ENCODE peak calls at places on chromosomes 6 and 20, in four cellular contexts. One of them, this sample, is unnamed.

GRCh38 chr6:31728767-31729514 is at the start of gene DDAH2:
- DNase-seq in endothelial cell of umbilical vein: no peak
- DNase-seq in HCT116: no peak
- DNase-seq in GM12878: no peak
- DNase-seq in this sample: no peak

GRCh38 chr6:25537349-25538018 is 114.5 kb upstream of the SCGN start:
- DNase-seq in HCT116: no peak
- DNase-seq in endothelial cell of umbilical vein: no peak
- DNase-seq in GM12878: no peak
- DNase-seq in this sample: no peak

GRCh38 chr6:111361648-111362047 is 121.4 kb downstream of the REV3L start:
- DNase-seq in HCT116: peak; percentile 10
- DNase-seq in endothelial cell of umbilical vein: peak; percentile 46
- DNase-seq in GM12878: no peak
- DNase-seq in this sample: no peak

GRCh38 chr6:7144810-7145209 is 37.0 kb downstream of the RREB1 start:
- DNase-seq in endothelial cell of umbilical vein: no peak
- DNase-seq in GM12878: no peak
- DNase-seq in HCT116: no peak
- DNase-seq in this sample: no peak

GRCh38 chr6:21610376-21610775 is 16.8 kb downstream of the SOX4 start:
- DNase-seq in endothelial cell of umbilical vein: no peak
- DNase-seq in HCT116: no peak
- DNase-seq in GM12878: no peak
- DNase-seq in this sample: no peak

GRCh38 chr6:7468382-7469081 is 72.9 kb upstream of the DSP start:
- DNase-seq in endothelial cell of umbilical vein: peak; percentile 21
- DNase-seq in HCT116: peak; percentile 18
- DNase-seq in GM12878: no peak
- DNase-seq in this sample: no peak

GRCh38 chr6:45882671-45883070 is 133.0 kb downstream of the CLIC5 start:
- DNase-seq in HCT116: no peak
- DNase-seq in GM12878: no peak
- DNase-seq in endothelial cell of umbilical vein: no peak
- DNase-seq in this sample: no peak

GRCh38 chr20:43055181-43055884 is 134.4 kb downstream of the PTPRT start:
- DNase-seq in endothelial cell of umbilical vein: no peak
- DNase-seq in GM12878: no peak
- DNase-seq in HCT116: no peak
- DNase-seq in this sample: no peak

GRCh38 chr6:109039795-109040194 is 54.9 kb downstream of the SESN1 start:
- DNase-seq in endothelial cell of umbilical vein: no peak
- DNase-seq in GM12878: no peak
- DNase-seq in HCT116: no peak
- DNase-seq in this sample: no peak

GRCh38 chr6:152089992-152090391 is 282.5 kb downstream of the ESR1 start:
- DNase-seq in GM12878: no peak
- DNase-seq in HCT116: no peak
- DNase-seq in endothelial cell of umbilical vein: no peak
- DNase-seq in this sample: no peak

GRCh38 chr6:20924911-20925543 is 390.8 kb downstream of the CDKAL1 start:
- DNase-seq in GM12878: no peak
- DNase-seq in HCT116: no peak
- DNase-seq in endothelial cell of umbilical vein: no peak
- DNase-seq in this sample: no peak

GRCh38 chr20:24437322-24438090 is 31.9 kb upstream of the SYNDIG1 start:
- DNase-seq in endothelial cell of umbilical vein: no peak
- DNase-seq in HCT116: no peak
- DNase-seq in GM12878: no peak
- DNase-seq in this sample: no peak

GRCh38 chr6:156396791-156397418 is 380.3 kb upstream of the ARID1B start:
- DNase-seq in GM12878: no peak
- DNase-seq in HCT116: no peak
- DNase-seq in endothelial cell of umbilical vein: no peak
- DNase-seq in this sample: no peak

GRCh38 chr20:1286267-1287036 is 20.4 kb downstream of the SNPH start:
- DNase-seq in endothelial cell of umbilical vein: no peak
- DNase-seq in HCT116: no peak
- DNase-seq in GM12878: no peak
- DNase-seq in this sample: no peak

GRCh38 chr20:36408219-36408618 is 102.1 kb downstream of the DLGAP4 start:
- DNase-seq in endothelial cell of umbilical vein: peak; percentile 63
- DNase-seq in GM12878: no peak
- DNase-seq in HCT116: no peak
- DNase-seq in this sample: peak; percentile 42

GRCh38 chr20:2799688-2800589 is 488 bp downstream of the CPXM1 start:
- DNase-seq in GM12878: no peak
- DNase-seq in HCT116: no peak
- DNase-seq in endothelial cell of umbilical vein: peak; percentile 11
- DNase-seq in this sample: no peak

GRCh38 chr6:5121479-5121878 is 36.3 kb downstream of the PPP1R3G start:
- DNase-seq in HCT116: no peak
- DNase-seq in GM12878: no peak
- DNase-seq in endothelial cell of umbilical vein: no peak
- DNase-seq in this sample: no peak

GRCh38 chr6:37501632-37502466 is 2.2 kb upstream of the CCDC167 start:
- DNase-seq in HCT116: no peak
- DNase-seq in GM12878: no peak
- DNase-seq in endothelial cell of umbilical vein: no peak
- DNase-seq in this sample: no peak

GRCh38 chr6:2806664-2807063 is 35.0 kb downstream of the SERPINB1 start:
- DNase-seq in endothelial cell of umbilical vein: peak; percentile 68
- DNase-seq in HCT116: no peak
- DNase-seq in GM12878: no peak
- DNase-seq in this sample: no peak

GRCh38 chr6:166757226-166758135 is 130.4 kb upstream of the RPS6KA2 start:
- DNase-seq in endothelial cell of umbilical vein: no peak
- DNase-seq in HCT116: no peak
- DNase-seq in GM12878: no peak
- DNase-seq in this sample: no peak

GRCh38 chr6:98835149-98836024 is 1.0 kb downstream of the POU3F2 start:
- DNase-seq in endothelial cell of umbilical vein: no peak
- DNase-seq in HCT116: no peak
- DNase-seq in GM12878: no peak
- DNase-seq in this sample: no peak

GRCh38 chr6:138226701-138227315 is 8.5 kb upstream of the PBOV1 start:
- DNase-seq in HCT116: no peak
- DNase-seq in endothelial cell of umbilical vein: no peak
- DNase-seq in GM12878: no peak
- DNase-seq in this sample: no peak

GRCh38 chr20:2331901-2332565 is 36.2 kb downstream of the TGM3 start:
- DNase-seq in GM12878: no peak
- DNase-seq in HCT116: no peak
- DNase-seq in endothelial cell of umbilical vein: no peak
- DNase-seq in this sample: no peak

GRCh38 chr6:20540683-20541082 is 6.4 kb downstream of the CDKAL1 start:
- DNase-seq in endothelial cell of umbilical vein: no peak
- DNase-seq in HCT116: no peak
- DNase-seq in GM12878: no peak
- DNase-seq in this sample: no peak

GRCh38 chr6:123808556-123808955 is 4.9 kb downstream of the NKAIN2 start:
- DNase-seq in HCT116: no peak
- DNase-seq in GM12878: no peak
- DNase-seq in endothelial cell of umbilical vein: no peak
- DNase-seq in this sample: no peak

GRCh38 chr20:48769111-48769879 is 58.5 kb downstream of the PREX1 start:
- DNase-seq in GM12878: no peak
- DNase-seq in endothelial cell of umbilical vein: no peak
- DNase-seq in HCT116: no peak
- DNase-seq in this sample: no peak

GRCh38 chr6:161631676-161632194 is 357.9 kb upstream of the AGPAT4 start:
- DNase-seq in GM12878: no peak
- DNase-seq in endothelial cell of umbilical vein: peak; percentile 6
- DNase-seq in HCT116: no peak
- DNase-seq in this sample: peak; percentile 96

GRCh38 chr20:55415567-55416142 is 589.7 kb downstream of the CBLN4 start:
- DNase-seq in endothelial cell of umbilical vein: no peak
- DNase-seq in GM12878: no peak
- DNase-seq in HCT116: no peak
- DNase-seq in this sample: no peak

GRCh38 chr20:10771435-10772140 is 97.8 kb upstream of the JAG1 start:
- DNase-seq in endothelial cell of umbilical vein: no peak
- DNase-seq in GM12878: no peak
- DNase-seq in HCT116: no peak
- DNase-seq in this sample: no peak

GRCh38 chr6:16128759-16129622 is at the start of gene MYLIP:
- DNase-seq in HCT116: peak; percentile 81
- DNase-seq in endothelial cell of umbilical vein: peak; percentile 95
- DNase-seq in GM12878: peak; percentile 74
- DNase-seq in this sample: no peak

GRCh38 chr6:20211037-20211940 is 980 bp downstream of the MBOAT1 start:
- DNase-seq in HCT116: no peak
- DNase-seq in GM12878: no peak
- DNase-seq in endothelial cell of umbilical vein: peak; percentile 42
- DNase-seq in this sample: no peak

GRCh38 chr6:958531-958930 is 265.6 kb upstream of the EXOC2 start:
- DNase-seq in GM12878: no peak
- DNase-seq in endothelial cell of umbilical vein: no peak
- DNase-seq in HCT116: no peak
- DNase-seq in this sample: no peak

GRCh38 chr6:10451828-10452509 is 37.1 kb upstream of the TFAP2A start:
- DNase-seq in endothelial cell of umbilical vein: no peak
- DNase-seq in HCT116: peak; percentile 90
- DNase-seq in GM12878: no peak
- DNase-seq in this sample: no peak

GRCh38 chr20:33474963-33475362 is 14.9 kb upstream of the CBFA2T2 start:
- DNase-seq in HCT116: no peak
- DNase-seq in endothelial cell of umbilical vein: no peak
- DNase-seq in GM12878: no peak
- DNase-seq in this sample: no peak

DNA sequence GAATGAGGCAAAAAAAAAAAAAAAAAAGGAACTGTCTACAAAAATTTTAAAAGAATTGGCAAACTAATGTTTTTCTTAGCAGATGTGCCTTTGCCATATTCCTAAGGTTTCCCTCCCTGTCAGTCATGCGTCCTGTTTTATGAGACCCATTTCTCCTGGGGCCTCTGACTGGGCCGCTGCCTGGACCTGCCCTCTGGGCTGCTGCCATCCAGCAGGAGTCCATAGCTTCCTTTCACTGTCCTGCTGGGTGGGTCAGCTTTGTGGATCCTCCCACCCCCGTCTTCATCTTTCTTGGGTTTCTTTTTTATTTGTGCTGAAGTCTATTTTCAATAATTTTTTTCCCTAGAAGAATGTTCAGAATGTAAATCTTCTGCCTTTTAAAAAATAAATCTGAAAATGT is 110.8 kb upstream of the SCP2D1 start:
- DNase-seq in endothelial cell of umbilical vein: no peak
- DNase-seq in GM12878: no peak
- DNase-seq in HCT116: no peak
- DNase-seq in this sample: no peak
- H3K9ac ChIP-seq in endothelial cell of umbilical vein: no peak overlapping the region
- H3K9ac ChIP-seq in GM12878: no peak overlapping the region
- H3K9ac ChIP-seq in HCT116: no peak overlapping the region
- H3K9ac ChIP-seq in this sample: no peak overlapping the region

GRCh38 chr20:60060006-60060557 is 101.9 kb downstream of the CDH26 start:
- DNase-seq in HCT116: no peak
- DNase-seq in endothelial cell of umbilical vein: no peak
- DNase-seq in GM12878: no peak
- DNase-seq in this sample: no peak

GRCh38 chr20:60056345-60057122 is 98.3 kb downstream of the CDH26 start:
- DNase-seq in HCT116: no peak
- DNase-seq in endothelial cell of umbilical vein: no peak
- DNase-seq in GM12878: no peak
- DNase-seq in this sample: no peak

GRCh38 chr20:60057123-60057865 is 99.1 kb downstream of the CDH26 start:
- DNase-seq in endothelial cell of umbilical vein: peak; percentile 12
- DNase-seq in GM12878: peak; percentile 17
- DNase-seq in HCT116: peak; percentile 36
- DNase-seq in this sample: peak; percentile 47

GRCh38 chr20:60058869-60059268 is 100.6 kb downstream of the CDH26 start:
- DNase-seq in GM12878: no peak
- DNase-seq in HCT116: no peak
- DNase-seq in endothelial cell of umbilical vein: no peak
- DNase-seq in this sample: no peak

GRCh38 chr20:60057866-60058807 is 99.9 kb downstream of the CDH26 start:
- DNase-seq in HCT116: no peak
- DNase-seq in GM12878: no peak
- DNase-seq in endothelial cell of umbilical vein: no peak
- DNase-seq in this sample: peak; percentile 71
- TF ChIP-seq POLR2AphosphoS5 in HCT116: no peak
- TF ChIP-seq POLR2AphosphoS5 in GM12878: no peak
- TF ChIP-seq POLR2AphosphoS5 in endothelial cell of umbilical vein: no peak
- TF ChIP-seq POLR2AphosphoS5 in this sample: no peak

GRCh38 chr20:57695940-57696339 is 13.9 kb downstream of the PMEPA1 start:
- DNase-seq in GM12878: no peak
- DNase-seq in HCT116: no peak
- DNase-seq in endothelial cell of umbilical vein: no peak
- DNase-seq in this sample: no peak
- TF ChIP-seq EZH2 in GM12878: no peak
- TF ChIP-seq EZH2 in HCT116: no peak
- TF ChIP-seq EZH2 in endothelial cell of umbilical vein: no peak
- TF ChIP-seq EZH2 in this sample: no peak

GRCh38 chr6:30044630-30045029 is 16.4 kb upstream of the POLR1H start:
- DNase-seq in HCT116: no peak
- DNase-seq in endothelial cell of umbilical vein: no peak
- DNase-seq in GM12878: no peak
- DNase-seq in this sample: no peak
- H3K9ac ChIP-seq in HCT116: no peak overlapping the region
- H3K9ac ChIP-seq in endothelial cell of umbilical vein: no peak overlapping the region
- H3K9ac ChIP-seq in GM12878: no peak overlapping the region
- H3K9ac ChIP-seq in this sample: no peak overlapping the region

DNA sequence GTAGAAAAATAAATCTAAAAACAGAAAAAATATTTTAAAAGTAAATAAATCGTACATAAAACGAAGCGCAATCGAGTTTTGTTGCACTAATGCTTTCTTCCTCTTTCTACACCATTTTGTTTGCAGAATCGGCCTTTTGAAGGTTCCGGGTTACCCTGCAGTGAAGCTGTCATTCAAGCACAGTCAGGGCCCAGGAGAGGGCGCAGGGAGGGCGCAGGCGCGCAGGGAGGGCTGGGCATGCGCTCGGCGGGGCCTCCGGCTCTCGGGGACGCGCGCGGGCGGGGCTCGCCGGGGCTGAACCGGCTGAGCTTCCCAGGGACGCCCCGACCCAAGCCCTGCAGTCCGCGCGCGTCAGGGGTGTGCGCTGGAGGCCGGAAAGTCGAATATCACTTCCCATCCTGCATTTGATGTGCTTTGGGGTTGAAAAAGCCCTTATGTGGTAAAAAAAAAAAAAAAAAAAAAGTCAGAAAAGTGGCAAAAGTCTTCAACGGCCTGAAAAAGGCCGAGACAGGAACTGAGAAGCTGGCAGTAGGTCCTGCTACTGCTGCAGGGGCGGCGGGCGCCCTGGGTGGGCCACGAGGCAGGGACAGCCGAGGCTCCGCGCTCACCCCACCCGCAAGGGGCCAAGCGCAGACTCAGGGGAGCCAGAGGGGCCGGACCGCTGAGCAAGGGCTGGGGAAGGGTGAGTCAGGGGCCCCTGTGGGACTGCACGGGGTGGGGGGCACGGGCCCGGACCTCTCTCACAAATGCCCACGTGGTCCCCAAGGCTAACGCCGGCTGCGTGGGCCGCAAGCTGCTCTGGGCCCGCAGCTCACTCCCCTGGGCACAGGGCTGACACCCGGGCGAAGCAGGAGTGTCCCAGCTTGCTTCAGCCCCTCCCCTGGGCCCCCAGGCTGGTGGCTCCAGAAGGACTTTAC is 40.5 kb downstream of the THBS2 start:
- DNase-seq in GM12878: peak; percentile 27
- DNase-seq in endothelial cell of umbilical vein: peak; percentile 83
- DNase-seq in HCT116: peak; percentile 73
- DNase-seq in this sample: peak; percentile 14
- TF ChIP-seq POLR2AphosphoS5 in GM12878: no peak
- TF ChIP-seq POLR2AphosphoS5 in endothelial cell of umbilical vein: no peak
- TF ChIP-seq POLR2AphosphoS5 in HCT116: peak; percentile 67
- TF ChIP-seq POLR2AphosphoS5 in this sample: peak; percentile 53